ENCODE peak calls at places on chromosomes 4 and X, in five cellular contexts. K is body of pancreas, P is tibial nerve, O is DMS153, N is AG20443. T is an unnamed sample.

GRCh38 chr4:78737951-78738350 is 38.2 kb upstream of the BMP2K start:
- DNase-seq in K (no peak), P (no peak), O (no peak), N (no peak), T (no peak)

GRCh38 chr4:53790286-53790685 is 199.0 kb upstream of the LNX1 start:
- DNase-seq in K (no peak), P (no peak), O (no peak), N (no peak), T (no peak)

GRCh38 chr4:53744446-53745160 is 153.3 kb upstream of the LNX1 start:
- DNase-seq in K (no peak), P (no peak), O (peak), N (no peak), T (no peak)

GRCh38 chr4:120991885-120992284 is 69.4 kb upstream of the PRDM5 start:
- DNase-seq in K (no peak), P (no peak), O (no peak), N (no peak), T (no peak)

GRCh38 chrX:41333994-41334865 is at the start of gene DDX3X:
- DNase-seq in K (peak), P (peak), O (peak), N (peak), T (peak)

GRCh38 chrX:103747199-103747598 is 29.4 kb upstream of the PLP1 start:
- DNase-seq in K (no peak), P (no peak), O (no peak), N (no peak), T (no peak)

GRCh38 chr4:147822128-147822527 is 90.2 kb downstream of the ARHGAP10 start:
- DNase-seq in K (peak), P (peak), O (no peak), N (no peak), T (peak)

GRCh38 chr4:41935652-41936021 is 408 bp downstream of the TMEM33 start:
- DNase-seq in K (no peak), P (no peak), O (no peak), N (peak), T (no peak)

GRCh38 chr4:33073811-33074210 is 2353.6 kb downstream of the PCDH7 start:
- DNase-seq in K (no peak), P (no peak), O (no peak), N (peak), T (no peak)

GRCh38 chrX:106963111-106963510 is 36.9 kb downstream of the MORC4 start:
- DNase-seq in K (no peak), P (no peak), O (no peak), N (no peak), T (no peak)

GRCh38 chr4:141771889-141772830 is 135.8 kb downstream of the IL15 start:
- DNase-seq in K (no peak), P (no peak), O (no peak), N (no peak), T (no peak)

GRCh38 chr4:153438916-153439756 is 27.0 kb upstream of the TMEM131L start:
- DNase-seq in K (no peak), P (no peak), O (no peak), N (no peak), T (no peak)

GRCh38 chr4:108425988-108426387 is 194.4 kb upstream of the RPL34 start:
- DNase-seq in K (no peak), P (no peak), O (no peak), N (peak), T (no peak)

GRCh38 chrX:40096395-40097091 is 1.2 kb downstream of the BCOR start:
- DNase-seq in K (peak), P (no peak), O (no peak), N (peak), T (no peak)

GRCh38 chrX:118062817-118063615 is 53.6 kb downstream of the KLHL13 start:
- DNase-seq in K (no peak), P (no peak), O (no peak), N (no peak), T (no peak)

GRCh38 chr4:148376151-148376550 is 66.1 kb downstream of the NR3C2 start:
- DNase-seq in K (peak), P (peak), O (peak), N (no peak), T (no peak)

GRCh38 chr4:5839751-5840674 is 52.9 kb downstream of the CRMP1 start:
- DNase-seq in K (no peak), P (no peak), O (no peak), N (peak), T (no peak)

GRCh38 chr4:87975466-87975865 is at the start of gene SPP1:
- DNase-seq in K (peak), P (no peak), O (no peak), N (peak), T (no peak)

GRCh38 chr4:94621491-94622080 is 136.2 kb upstream of the BMPR1B start:
- DNase-seq in K (peak), P (no peak), O (no peak), N (peak), T (no peak)

GRCh38 chrX:107729558-107730297 is 45.9 kb downstream of the TSC22D3 start:
- DNase-seq in K (no peak), P (no peak), O (no peak), N (no peak), T (no peak)

GRCh38 chr4:1813915-1814314 is 20.8 kb downstream of the FGFR3 start:
- DNase-seq in K (no peak), P (no peak), O (no peak), N (no peak), T (no peak)

GRCh38 chr4:151618858-151619257 is 141.9 kb downstream of the GATB start:
- DNase-seq in K (no peak), P (no peak), O (no peak), N (no peak), T (no peak)

GRCh38 chr4:89129080-89129640 is 17.8 kb downstream of the TIGD2 start:
- DNase-seq in K (no peak), P (no peak), O (no peak), N (no peak), T (no peak)

GRCh38 chr4:122450847-122451246 is 5.7 kb downstream of the IL2 start:
- DNase-seq in K (no peak), P (no peak), O (no peak), N (peak), T (no peak)

GRCh38 chr4:140049924-140050681 is 103.9 kb downstream of the MAML3 start:
- DNase-seq in K (no peak), P (no peak), O (peak), N (peak), T (no peak)

GRCh38 chr4:7124643-7125442 is 57.0 kb upstream of the GRPEL1 start:
- DNase-seq in K (peak), P (peak), O (no peak), N (peak), T (no peak)

GRCh38 chrX:96591418-96591817 is 93.2 kb upstream of the DIAPH2 start:
- DNase-seq in K (no peak), P (no peak), O (no peak), N (no peak), T (no peak)

GRCh38 chr4:122739174-122739573 is 6.7 kb downstream of the BBS12 start:
- DNase-seq in K (no peak), P (no peak), O (no peak), N (peak), T (no peak)

GRCh38 chr4:151313306-151314028 is 11.9 kb downstream of the SH3D19 start:
- DNase-seq in K (no peak), P (no peak), O (no peak), N (no peak), T (no peak)

GRCh38 chr4:145177511-145177905 is 2.9 kb downstream of the OTUD4 start:
- DNase-seq in K (no peak), P (no peak), O (no peak), N (peak), T (no peak)

GRCh38 chr4:111943796-111944203 is 201.5 kb upstream of the FAM241A start:
- DNase-seq in K (peak), P (no peak), O (peak), N (peak), T (no peak)

GRCh38 chr4:136818811-136819210 is 713.5 kb downstream of the PCDH18 start:
- DNase-seq in K (no peak), P (no peak), O (no peak), N (no peak), T (no peak)

GRCh38 chr4:537436-538264 is 38.4 kb downstream of the TMEM271 start:
- DNase-seq in K (no peak), P (no peak), O (no peak), N (no peak), T (peak)

GRCh38 chr4:15691346-15692140 is 9.9 kb downstream of the FAM200B start:
- DNase-seq in K (no peak), P (no peak), O (peak), N (peak), T (no peak)

GRCh38 chr4:153934689-153935017 is 145.8 kb upstream of the SFRP2 start:
- DNase-seq in K (no peak), P (no peak), O (no peak), N (peak), T (no peak)

GRCh38 chr4:138308421-138308820 is 66.3 kb upstream of the SLC7A11 start:
- DNase-seq in K (no peak), P (no peak), O (no peak), N (peak), T (peak)

GRCh38 chr4:1293981-1294380 is 4.3 kb downstream of the MAEA start:
- DNase-seq in K (peak), P (no peak), O (no peak), N (no peak), T (no peak)

T was measured in breast epithelium.